ENCODE peak calls at places on chromosomes 12 and 14, in ten cellular contexts. R is astrocyte of the spinal cord; N is NCI-H146; Y is mesendoderm; Q is stimulated activated naive CD8-positive, alpha-beta T cell treated with anti-CD3 and anti-CD28 coated beads, Interleukin-15, amount 100 ng/mL, for 72 hours; C is RKO; B is dorsolateral prefrontal cortex; V is H7; M is RPMI7951; I is stimulated activated CD8-positive, alpha-beta memory T cell treated with anti-CD3 and anti-CD28 coated beads, Interleukin-12 subunit alpha, Interleukin-12 subunit beta, amount 100 ng/mL, for 4 hours. W is an unnamed sample.

GRCh38 chr12:107101651-107102050 is 8.3 kb upstream of the CRY1 start:
- DNase-seq in R (no peak), N (no peak), Y (no peak), Q (no peak), C (no peak), B (no peak), V (no peak), M (no peak), I (no peak), W (no peak)

GRCh38 chr14:52032196-52032865 is 36.5 kb downstream of the NID2 start:
- DNase-seq in R (no peak), N (no peak), Y (no peak), Q (no peak), C (no peak), B (no peak), V (no peak), M (peak; percentile 70), I (no peak), W (no peak)

GRCh38 chr14:89757313-89757939 is 197.1 kb downstream of the EFCAB11 start:
- DNase-seq in R (no peak), N (no peak), Y (no peak), Q (no peak), C (no peak), B (no peak), V (no peak), M (no peak), I (no peak), W (no peak)

GRCh38 chr14:68977741-68978549 is 1.2 kb downstream of the ACTN1 start:
- DNase-seq in R (peak; percentile 97), N (peak; percentile 40), Y (peak; percentile 88), Q (peak; percentile 76), C (peak; percentile 87), B (peak; percentile 31), V (peak; percentile 83), M (peak; percentile 96), I (peak; percentile 34), W (peak; percentile 98)

GRCh38 chr12:108768591-108769500 is 37.5 kb upstream of the CORO1C start:
- DNase-seq in R (no peak), N (peak; percentile 81), Y (peak; percentile 78), Q (peak; percentile 22), C (no peak), B (no peak), V (peak; percentile 91), M (no peak), I (peak; percentile 3), W (no peak)

GRCh38 chr12:121300083-121300819 is 3.7 kb upstream of the CAMKK2 start:
- DNase-seq in R (no peak), N (peak; percentile 75), Y (no peak), Q (no peak), C (no peak), B (no peak), V (no peak), M (no peak), I (no peak), W (no peak)

GRCh38 chr12:121214171-121214777 is 4.3 kb downstream of the P2RX4 start:
- DNase-seq in R (no peak), N (no peak), Y (no peak), Q (no peak), C (peak; percentile 43), B (no peak), V (no peak), M (peak; percentile 68), I (no peak), W (no peak)

GRCh38 chr12:19166956-19167355 is 37.4 kb downstream of the PLEKHA5 start:
- DNase-seq in R (no peak), N (no peak), Y (peak; percentile 64), Q (no peak), C (no peak), B (no peak), V (no peak), M (no peak), I (no peak), W (no peak)

GRCh38 chr14:57069702-57070101 is 199.0 kb downstream of the EXOC5 start:
- DNase-seq in R (no peak), N (no peak), Y (no peak), Q (no peak), C (no peak), B (no peak), V (no peak), M (no peak), I (no peak), W (no peak)

GRCh38 chr12:29439506-29439905 is 58.0 kb downstream of the OVCH1 start:
- DNase-seq in R (no peak), N (no peak), Y (no peak), Q (no peak), C (no peak), B (no peak), V (no peak), M (no peak), I (no peak), W (no peak)

GRCh38 chr14:37901978-37902377 is 305.7 kb upstream of the SSTR1 start:
- DNase-seq in R (no peak), N (no peak), Y (peak; percentile 12), Q (no peak), C (no peak), B (no peak), V (no peak), M (peak; percentile 35), I (no peak), W (no peak)

GRCh38 chr14:101035466-101036225 is 132.1 kb upstream of the RTL1 start:
- DNase-seq in R (no peak), N (no peak), Y (no peak), Q (no peak), C (no peak), B (no peak), V (no peak), M (no peak), I (no peak), W (no peak)

GRCh38 chr12:50901685-50902113 is 50.6 kb upstream of the HIGD1C start:
- DNase-seq in R (no peak), N (no peak), Y (no peak), Q (no peak), C (no peak), B (no peak), V (no peak), M (no peak), I (no peak), W (no peak)

GRCh38 chr12:57835366-57836288 is 10.9 kb downstream of the CTDSP2 start:
- DNase-seq in R (no peak), N (no peak), Y (no peak), Q (no peak), C (no peak), B (no peak), V (no peak), M (no peak), I (no peak), W (no peak)

GRCh38 chr14:91418387-91419043 is 895 bp upstream of the CCDC88C start:
- DNase-seq in R (peak; percentile 40), N (peak; percentile 63), Y (peak; percentile 93), Q (peak; percentile 90), C (peak; percentile 80), B (peak; percentile 34), V (peak; percentile 81), M (peak; percentile 13), I (peak; percentile 75), W (peak; percentile 45)

GRCh38 chr12:63047146-63047545 is 103.9 kb downstream of the AVPR1A start:
- DNase-seq in R (no peak), N (no peak), Y (no peak), Q (no peak), C (no peak), B (no peak), V (no peak), M (no peak), I (no peak), W (no peak)

GRCh38 chr12:26126340-26127284 is 1.8 kb upstream of the BHLHE41 start:
- DNase-seq in R (peak; percentile 83), N (peak; percentile 66), Y (peak; percentile 84), Q (peak; percentile 40), C (peak; percentile 82), B (peak; percentile 84), V (peak; percentile 93), M (peak; percentile 85), I (no peak), W (peak; percentile 67)

GRCh38 chr14:45140661-45141187 is 5.0 kb downstream of the FANCM start:
- DNase-seq in R (no peak), N (no peak), Y (peak; percentile 26), Q (no peak), C (peak; percentile 47), B (no peak), V (no peak), M (no peak), I (no peak), W (no peak)

GRCh38 chr12:26935636-26936378 is 2.0 kb downstream of the INTS13 start:
- DNase-seq in R (no peak), N (no peak), Y (no peak), Q (no peak), C (peak; percentile 60), B (no peak), V (no peak), M (no peak), I (no peak), W (no peak)

GRCh38 chr14:33271216-33271615 is 332.5 kb downstream of the NPAS3 start:
- DNase-seq in R (peak; percentile 37), N (no peak), Y (peak; percentile 50), Q (no peak), C (no peak), B (no peak), V (no peak), M (no peak), I (no peak), W (no peak)

GRCh38 chr12:29707846-29708245 is 75.9 kb downstream of the TMTC1 start:
- DNase-seq in R (no peak), N (no peak), Y (no peak), Q (no peak), C (no peak), B (no peak), V (no peak), M (no peak), I (no peak), W (no peak)

GRCh38 chr14:23492618-23493272 is 23.2 kb downstream of the NGDN start:
- DNase-seq in R (no peak), N (peak; percentile 51), Y (peak; percentile 18), Q (no peak), C (no peak), B (no peak), V (no peak), M (no peak), I (no peak), W (no peak)

GRCh38 chr14:52553002-52553670 is 500 bp downstream of the GPR137C start:
- DNase-seq in R (peak; percentile 9), N (peak; percentile 64), Y (peak; percentile 58), Q (peak; percentile 66), C (peak; percentile 17), B (peak; percentile 26), V (peak; percentile 56), M (peak; percentile 16), I (peak; percentile 6), W (peak; percentile 27)

GRCh38 chr12:107512391-107512790 is 173.2 kb upstream of the PWP1 start:
- DNase-seq in R (no peak), N (no peak), Y (no peak), Q (no peak), C (no peak), B (no peak), V (no peak), M (no peak), I (no peak), W (no peak)

GRCh38 chr14:48792376-48793024 is 793.7 kb downstream of the RPS29 start:
- DNase-seq in R (no peak), N (no peak), Y (peak; percentile 66), Q (no peak), C (no peak), B (no peak), V (no peak), M (no peak), I (no peak), W (no peak)

GRCh38 chr14:34713681-34714319 is 593 bp downstream of the CFL2 start:
- DNase-seq in R (peak; percentile 77), N (peak; percentile 26), Y (peak; percentile 42), Q (no peak), C (peak; percentile 84), B (peak; percentile 35), V (peak; percentile 27), M (peak; percentile 64), I (no peak), W (no peak)

GRCh38 chr14:89504602-89505320 is 87.7 kb upstream of the FOXN3 start:
- DNase-seq in R (peak; percentile 82), N (no peak), Y (no peak), Q (no peak), C (no peak), B (no peak), V (no peak), M (peak; percentile 87), I (no peak), W (no peak)

W was measured in HTR-8/SVneo.